ENCODE peak calls at places on chromosomes 1 and 21, in seven cellular contexts. S is NCI-H1092 treated with DMSO at 0.1 percent for 48 hours; O is GM10248; J is retina; E is MM.1S; Z is Peyer's patch; F is stimulated activated CD4-positive, alpha-beta T cell treated with anti-CD3 and anti-CD28 coated beads, Interleukin-15, amount 100 ng/mL, for 24 hours. W is an unnamed sample.

GRCh38 chr1:112927462-112927971 is 28.5 kb downstream of the SLC16A1 start:
- DNase-seq in S (no peak), F (no peak), Z (no peak), E (no peak), O (no peak), J (peak; percentile 24), W (no peak)

GRCh38 chr1:91673603-91674002 is 173.0 kb downstream of the CDC7 start:
- DNase-seq in J (no peak), O (no peak), F (no peak), S (no peak), Z (no peak), E (no peak), W (no peak)

GRCh38 chr1:215001419-215002021 is 81.0 kb upstream of the KCNK2 start:
- DNase-seq in F (no peak), S (no peak), E (peak; percentile 60), O (peak; percentile 35), Z (no peak), J (no peak), W (no peak)

GRCh38 chr1:3871451-3871805 is 14.2 kb downstream of the DFFB start:
- DNase-seq in Z (no peak), F (no peak), E (no peak), J (no peak), S (no peak), O (no peak), W (no peak)

GRCh38 chr1:229599218-229599812 is 26.6 kb downstream of the TAF5L start:
- DNase-seq in J (no peak), S (no peak), F (no peak), O (no peak), Z (no peak), E (no peak), W (no peak)

GRCh38 chr1:248611883-248612282 is 14.4 kb upstream of the OR2T10 start:
- DNase-seq in S (no peak), E (no peak), Z (no peak), O (no peak), F (peak; percentile 38), J (no peak), W (no peak)

GRCh38 chr1:202805886-202806511 is 2.2 kb downstream of the KDM5B start:
- DNase-seq in J (peak; percentile 43), S (no peak), Z (no peak), E (no peak), O (no peak), F (peak; percentile 37), W (no peak)

GRCh38 chr1:181134543-181135461 is 46.3 kb downstream of the IER5 start:
- DNase-seq in S (no peak), F (peak; percentile 42), E (peak; percentile 91), J (no peak), O (peak; percentile 73), Z (peak; percentile 72), W (peak; percentile 44)

GRCh38 chr1:170533331-170533730 is 1.4 kb downstream of the GORAB start:
- DNase-seq in E (no peak), S (no peak), J (no peak), O (no peak), F (no peak), Z (no peak), W (no peak)

GRCh38 chr1:228837817-228838716 is 102.8 kb downstream of the RHOU start:
- DNase-seq in O (peak; percentile 43), F (no peak), Z (peak; percentile 84), S (no peak), J (no peak), E (no peak), W (peak; percentile 60)

GRCh38 chr1:116177861-116178260 is 66.7 kb downstream of the MAB21L3 start:
- DNase-seq in Z (no peak), O (no peak), J (no peak), S (no peak), E (no peak), F (no peak), W (no peak)

GRCh38 chr1:145983959-145984830 is 12.2 kb downstream of the TXNIP start:
- DNase-seq in O (no peak), E (peak; percentile 96), Z (peak; percentile 87), J (no peak), S (no peak), F (peak; percentile 40), W (no peak)

GRCh38 chr1:87922885-87923284 is 594.2 kb downstream of the LMO4 start:
- DNase-seq in S (no peak), J (no peak), F (no peak), O (no peak), E (no peak), Z (no peak), W (no peak)

GRCh38 chr1:116765962-116766361 is 11.7 kb downstream of the CD2 start:
- DNase-seq in E (no peak), S (no peak), F (no peak), O (no peak), J (no peak), Z (no peak), W (no peak)

GRCh38 chr1:14713077-14713476 is 114.6 kb downstream of the KAZN start:
- DNase-seq in E (no peak), J (no peak), O (no peak), Z (no peak), S (no peak), F (no peak), W (no peak)

GRCh38 chr1:180213401-180214177 is 16.5 kb upstream of the LHX4 start:
- DNase-seq in J (no peak), E (peak; percentile 96), F (peak; percentile 69), Z (peak; percentile 68), S (no peak), O (peak; percentile 71), W (peak; percentile 76)

GRCh38 chr1:156661932-156662587 is 15.1 kb downstream of the NES start:
- DNase-seq in Z (no peak), O (no peak), S (no peak), F (no peak), E (peak; percentile 43), J (no peak), W (peak; percentile 60)

GRCh38 chr1:186091222-186091720 is 283.8 kb downstream of the TPR start:
- DNase-seq in O (no peak), F (no peak), E (no peak), Z (no peak), J (no peak), S (no peak), W (no peak)

GRCh38 chr1:183544598-183545297 is 45.5 kb downstream of the NCF2 start:
- DNase-seq in O (no peak), F (no peak), Z (no peak), E (no peak), J (no peak), S (no peak), W (no peak)

GRCh38 chr1:184110253-184111204 is 59.0 kb downstream of the TSEN15 start:
- DNase-seq in S (no peak), F (peak; percentile 5), O (no peak), J (no peak), E (no peak), Z (no peak), W (no peak)

GRCh38 chr1:196674908-196675307 is 23.1 kb downstream of the CFH start:
- DNase-seq in F (no peak), S (no peak), O (no peak), E (no peak), Z (no peak), J (no peak), W (no peak)

GRCh38 chr1:40160806-40161124 is 422 bp upstream of the RLF start:
- DNase-seq in F (no peak), O (no peak), J (no peak), E (no peak), Z (no peak), S (no peak), W (no peak)

GRCh38 chr1:59006932-59007331 is 223.1 kb upstream of the JUN start:
- DNase-seq in F (no peak), J (no peak), O (no peak), S (no peak), Z (no peak), E (no peak), W (no peak)

GRCh38 chr1:19811206-19811851 is 3.8 kb downstream of the RNF186 start:
- DNase-seq in O (peak; percentile 75), J (no peak), S (no peak), F (peak; percentile 75), Z (peak; percentile 78), E (peak; percentile 50), W (peak; percentile 33)

GRCh38 chr1:100597069-100597741 is 59.3 kb downstream of the GPR88 start:
- DNase-seq in J (no peak), E (no peak), Z (no peak), O (no peak), S (no peak), F (no peak), W (no peak)

GRCh38 chr1:16349847-16350406 is 2.4 kb downstream of the FBXO42 start:
- DNase-seq in J (no peak), E (no peak), Z (no peak), F (no peak), S (no peak), O (no peak), W (no peak)

GRCh38 chr1:171438441-171438840 is 46.9 kb upstream of the PRRC2C start:
- DNase-seq in S (no peak), J (no peak), Z (no peak), F (no peak), E (no peak), O (no peak), W (no peak)

GRCh38 chr1:85398391-85399064 is 66.4 kb downstream of the DDAH1 start:
- DNase-seq in Z (no peak), E (peak; percentile 7), J (no peak), S (no peak), O (no peak), F (no peak), W (no peak)

GRCh38 chr1:162740755-162741154 is 49.7 kb upstream of the HSD17B7 start:
- DNase-seq in S (no peak), F (no peak), O (no peak), J (no peak), Z (peak; percentile 72), E (no peak), W (no peak)

GRCh38 chr1:21255284-21255942 is 34.9 kb downstream of the ECE1 start:
- DNase-seq in Z (peak; percentile 96), J (peak; percentile 91), S (peak; percentile 85), O (peak; percentile 81), F (peak; percentile 89), E (peak; percentile 66), W (peak; percentile 94)

GRCh38 chr1:153533689-153534201 is 2.0 kb downstream of the S100A6 start:
- DNase-seq in S (no peak), E (no peak), J (peak; percentile 36), F (peak; percentile 34), O (no peak), Z (peak; percentile 79), W (no peak)

GRCh38 chr1:220045356-220046051 is 801 bp downstream of the EPRS1 start:
- DNase-seq in O (no peak), J (peak; percentile 3), E (peak; percentile 44), S (no peak), Z (no peak), F (peak; percentile 19), W (no peak)

GRCh38 chr1:64518692-64519481 is 49.0 kb downstream of the CACHD1 start:
- DNase-seq in J (no peak), O (no peak), F (no peak), Z (no peak), E (no peak), S (no peak), W (no peak)

GRCh38 chr1:153699116-153699515 is 20.6 kb downstream of the NPR1 start:
- DNase-seq in E (no peak), S (no peak), F (no peak), Z (no peak), O (no peak), J (peak; percentile 22), W (no peak)

GRCh38 chr1:150233359-150234308 is 2.3 kb downstream of the ANP32E start:
- DNase-seq in Z (peak; percentile 54), S (no peak), O (no peak), E (peak; percentile 29), F (peak; percentile 67), J (no peak), W (no peak)

GRCh38 chr1:67535474-67535873 is 105.3 kb upstream of the SERBP1 start:
- DNase-seq in Z (peak; percentile 90), S (peak; percentile 5), E (peak; percentile 42), F (peak; percentile 66), J (no peak), O (peak; percentile 43), W (peak; percentile 90)

GRCh38 chr21:26565105-26565504 is 8.0 kb downstream of the CYYR1 start:
- DNase-seq in Z (no peak), E (no peak), O (no peak), S (no peak), J (no peak), F (no peak), W (no peak)

GRCh38 chr21:17759546-17760178 is 59.5 kb downstream of the C21orf91 start:
- DNase-seq in F (no peak), S (no peak), Z (no peak), E (no peak), O (no peak), J (no peak), W (no peak)